ENCODE peak calls at places on chromosomes 2 and 18, in five cellular contexts. K is uterus, H is HFF-Myc, L is 8988T, Z is fibroblast of lung. Q is an unnamed sample.

GRCh38 chr2:168348076-168348475 is 100.7 kb upstream of the STK39 start:
- DNase-seq in H (peak), Z (peak), L (no peak), K (peak), Q (peak)

GRCh38 chr2:180705122-180705521 is 275.3 kb upstream of the UBE2E3 start:
- DNase-seq in L (no peak), H (no peak), Z (peak), K (no peak), Q (no peak)

GRCh38 chr2:46351388-46352141 is 54.4 kb downstream of the EPAS1 start:
- DNase-seq in K (peak), H (no peak), Z (no peak), L (no peak), Q (no peak)

GRCh38 chr2:128420131-128420530 is 101.5 kb upstream of the HS6ST1 start:
- DNase-seq in Z (no peak), K (peak), L (no peak), H (no peak), Q (no peak)

GRCh38 chr18:28114472-28114871 is 62.5 kb downstream of the CDH2 start:
- DNase-seq in H (no peak), L (no peak), Z (peak), K (no peak), Q (no peak)

GRCh38 chr2:12661472-12661871 is 55.3 kb upstream of the TRIB2 start:
- DNase-seq in K (no peak), L (no peak), H (no peak), Z (no peak), Q (no peak)

GRCh38 chr2:177275041-177275440 is 10.5 kb upstream of the NFE2L2 start:
- DNase-seq in L (no peak), K (no peak), Z (peak), H (no peak), Q (no peak)

GRCh38 chr18:34084635-34085034 is 140.1 kb downstream of the NOL4 start:
- DNase-seq in K (no peak), H (no peak), Z (no peak), L (no peak), Q (no peak)

GRCh38 chr2:234203135-234203984 is 152.9 kb downstream of the SPP2 start:
- DNase-seq in L (peak), Z (peak), K (no peak), H (peak), Q (peak)

GRCh38 chr18:3114456-3114855 is 101.5 kb upstream of the LPIN2 start:
- DNase-seq in L (no peak), H (no peak), K (no peak), Z (no peak), Q (no peak)

GRCh38 chr18:66533693-66534092 is 70.2 kb downstream of the CDH19 start:
- DNase-seq in Z (no peak), L (no peak), H (no peak), K (no peak), Q (no peak)

GRCh38 chr2:127219716-127220090 is 396 bp downstream of the CYP27C1 start:
- DNase-seq in Z (no peak), K (no peak), H (no peak), L (peak), Q (no peak)

GRCh38 chr18:9444549-9444948 is 30.8 kb upstream of the RALBP1 start:
- DNase-seq in Z (no peak), K (no peak), H (no peak), L (no peak), Q (no peak)

GRCh38 chr2:235518317-235519090 is 24.7 kb downstream of the AGAP1 start:
- DNase-seq in K (peak), H (no peak), Z (peak), L (no peak), Q (no peak)

GRCh38 chr2:64654063-64654811 is 524 bp upstream of the SERTAD2 start:
- DNase-seq in L (no peak), K (peak), H (no peak), Z (peak), Q (peak)

GRCh38 chr2:150624001-150624401 is 136.5 kb upstream of the RND3 start:
- DNase-seq in H (no peak), K (no peak), Z (no peak), L (no peak), Q (no peak)

GRCh38 chr2:24970483-24971299 is 1.1 kb downstream of the DNAJC27 start:
- DNase-seq in K (peak), Z (peak), H (no peak), L (no peak), Q (no peak)

GRCh38 chr2:106801256-106801655 is 84.7 kb downstream of the ST6GAL2 start:
- DNase-seq in L (no peak), H (no peak), K (no peak), Z (no peak), Q (no peak)

GRCh38 chr2:14855751-14856150 is 223.2 kb downstream of the LRATD1 start:
- DNase-seq in L (no peak), K (no peak), Z (no peak), H (no peak), Q (no peak)

GRCh38 chr2:157107877-157108276 is 149.6 kb upstream of the GALNT5 start:
- DNase-seq in H (peak), Z (peak), L (no peak), K (no peak), Q (no peak)

GRCh38 chr18:75418293-75418692 is 9.2 kb downstream of the SMIM21 start:
- DNase-seq in H (no peak), K (no peak), L (no peak), Z (no peak), Q (no peak)

GRCh38 chr2:236661064-236661761 is 91.6 kb downstream of the ACKR3 start:
- DNase-seq in H (no peak), L (no peak), K (no peak), Z (no peak), Q (no peak)